ENCODE peak calls at places on chromosomes 12 and 14, in five cellular contexts. M, J, V, W and H are unnamed samples.

GRCh38 chr14:102508774-102509743 is 517 bp downstream of the ANKRD9 start:
- DNase-seq in W (peak), V (no peak), M (peak), J (no peak), H (no peak)

GRCh38 chr12:9115731-9116689 is at the start of gene A2M:
- DNase-seq in M (no peak), J (no peak), V (peak), W (peak), H (no peak)

GRCh38 chr12:14554281-14555008 is 13.2 kb downstream of the PLBD1 start:
- DNase-seq in W (peak), V (no peak), M (no peak), J (peak), H (peak)

GRCh38 chr12:572532-572899 is 90.7 kb downstream of the NINJ2 start:
- DNase-seq in J (no peak), M (peak), W (no peak), V (peak), H (no peak)

GRCh38 chr14:29521526-29522137 is 406.0 kb downstream of the PRKD1 start:
- DNase-seq in W (no peak), M (peak), J (no peak), V (no peak), H (no peak)

GRCh38 chr12:111434680-111435338 is 29.1 kb downstream of the SH2B3 start:
- DNase-seq in M (peak), J (no peak), V (no peak), W (peak), H (no peak)

GRCh38 chr12:51392556-51393237 is 1.5 kb upstream of the GALNT6 start:
- DNase-seq in V (no peak), M (no peak), W (no peak), J (no peak), H (no peak)

GRCh38 chr12:131917139-131917710 is 11.9 kb upstream of the PUS1 start:
- DNase-seq in M (no peak), J (no peak), W (no peak), V (no peak), H (no peak)

GRCh38 chr12:51399893-51400292 is 8.7 kb upstream of the GALNT6 start:
- DNase-seq in W (no peak), J (no peak), V (peak), M (no peak), H (no peak)

GRCh38 chr12:15928345-15928744 is 17.2 kb downstream of the DERA start:
- DNase-seq in J (no peak), V (peak), M (peak), W (no peak), H (no peak)

GRCh38 chr12:90683871-90684270 is 271.1 kb downstream of the CCER1 start:
- DNase-seq in M (no peak), W (no peak), V (no peak), J (no peak), H (no peak)

GRCh38 chr14:29749327-29749726 is 178.3 kb downstream of the PRKD1 start:
- DNase-seq in V (no peak), M (peak), W (no peak), J (no peak), H (no peak)

GRCh38 chr12:107929436-107929835 is 154.9 kb downstream of the ASCL4 start:
- DNase-seq in M (peak), V (peak), W (no peak), J (no peak), H (no peak)

GRCh38 chr12:5309654-5310053 is 122.3 kb upstream of the NTF3 start:
- DNase-seq in W (no peak), J (no peak), V (no peak), M (no peak), H (no peak)

GRCh38 chr14:21999400-21999799 is 325.8 kb upstream of the OR4E1 start:
- DNase-seq in V (no peak), M (no peak), W (no peak), J (no peak), H (no peak)

GRCh38 chr12:28156362-28156761 is 33.9 kb upstream of the CCDC91 start:
- DNase-seq in V (no peak), W (no peak), J (no peak), M (no peak), H (no peak)

GRCh38 chr12:21940972-21941521 is at the start of gene ABCC9:
- DNase-seq in M (peak), W (peak), V (no peak), J (peak), H (no peak)

GRCh38 chr12:9798008-9798619 is 29.2 kb upstream of the KLRF1 start:
- DNase-seq in V (peak), M (peak), J (peak), W (no peak), H (peak)

GRCh38 chr14:62654641-62655040 is 390.6 kb downstream of the KCNH5 start:
- DNase-seq in W (no peak), V (no peak), J (no peak), M (peak), H (no peak)

GRCh38 chr12:64098709-64099354 is 123.3 kb downstream of the KICS2 start:
- DNase-seq in M (peak), W (no peak), J (no peak), V (no peak), H (no peak)
- H3K27ac ChIP-seq in M (peak), W (no peak), J (no peak), V (no peak), H (no peak)

DNA sequence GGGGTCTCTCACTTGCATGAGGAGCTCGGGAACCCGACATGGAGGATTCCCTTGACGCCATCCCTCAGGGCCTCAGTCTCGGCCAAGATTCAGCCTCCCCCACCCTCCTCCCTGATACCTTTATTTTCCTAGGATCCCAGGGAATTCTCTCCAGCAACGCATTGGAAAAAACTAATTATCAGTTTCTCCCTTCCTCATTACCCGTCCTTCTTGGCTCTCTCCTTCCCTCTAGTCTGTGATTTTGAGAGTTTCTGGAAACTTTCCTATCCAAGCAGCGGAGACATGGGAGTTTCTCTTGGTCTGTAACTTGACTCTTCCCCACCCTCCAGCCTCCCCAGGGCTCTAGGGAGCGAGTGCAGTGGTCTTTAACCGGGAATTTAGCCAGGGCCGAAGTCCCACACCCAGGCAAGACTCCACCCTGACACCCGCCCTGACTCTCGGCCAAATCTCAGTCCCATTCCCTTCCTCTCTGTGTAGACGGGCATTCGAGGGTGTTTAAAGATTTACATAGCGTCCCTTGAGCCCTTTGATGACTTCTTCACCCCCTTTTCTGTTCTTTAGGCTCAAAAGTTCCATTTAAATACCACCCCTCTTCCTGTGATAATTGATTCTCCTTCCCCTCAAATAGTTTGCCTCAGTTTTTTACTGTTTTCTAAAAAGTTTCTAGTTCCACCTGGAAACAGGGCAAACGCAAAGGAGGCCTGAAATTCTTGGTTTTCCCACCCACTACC is 6.7 kb downstream of the HOXC5 start:
- DNase-seq in M (no peak), V (no peak), J (no peak), W (no peak), H (no peak)
- H3K27ac ChIP-seq in M (no peak), V (no peak), J (no peak), W (no peak), H (no peak)

DNA sequence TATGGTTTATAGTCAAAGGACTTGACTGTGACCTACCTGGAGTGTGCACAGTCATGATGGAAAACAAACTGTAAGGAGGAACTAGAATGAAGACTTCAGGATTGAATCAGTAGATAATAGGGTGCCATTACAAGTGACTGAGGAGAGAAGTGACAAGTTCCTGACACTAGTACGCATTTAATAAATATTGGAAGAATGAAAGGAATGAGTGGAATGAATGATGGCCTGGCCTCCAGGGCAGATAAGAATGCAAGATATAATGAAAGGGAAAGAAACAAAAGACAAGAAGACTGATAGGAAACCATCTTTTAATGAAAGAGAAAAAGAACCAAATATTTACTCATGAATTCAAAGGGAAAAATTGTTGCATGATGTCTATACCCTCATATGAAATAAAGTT is 44.7 kb upstream of the NEDD1 start:
- DNase-seq in M (no peak), W (no peak), J (no peak), V (no peak), H (no peak)
- H3K27ac ChIP-seq in M (no peak), W (no peak), J (no peak), V (no peak), H (no peak)

GRCh38 chr14:73746540-73747385 is 32.6 kb upstream of the PNMA1 start:
- DNase-seq in W (no peak), J (no peak), M (no peak), V (no peak), H (no peak)
- H3K27ac ChIP-seq in W (peak), J (peak), M (no peak), V (no peak), H (no peak)

DNA sequence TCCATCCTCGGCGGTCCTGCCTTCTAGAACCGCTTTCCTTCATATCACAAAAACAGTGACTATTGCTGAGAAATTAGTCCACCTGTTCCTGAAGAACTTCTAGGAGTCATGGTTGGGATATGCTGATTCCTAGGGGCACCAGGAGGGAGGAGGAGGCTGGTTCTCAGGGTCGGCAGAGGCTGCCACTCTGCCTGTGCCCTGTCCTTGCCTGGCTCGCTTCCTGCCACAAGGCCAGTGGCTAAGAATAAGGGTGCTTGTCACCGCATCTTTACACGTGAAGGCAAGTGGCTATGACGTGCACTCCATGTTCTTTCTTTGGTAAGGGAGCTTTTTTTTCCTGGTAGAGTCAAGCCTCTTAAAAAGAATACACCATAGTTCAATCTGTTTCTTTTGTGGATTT is 18.7 kb upstream of the DGLUCY start:
- DNase-seq in J (no peak), M (no peak), V (no peak), W (no peak), H (no peak)
- H3K27ac ChIP-seq in J (no peak), M (no peak), V (no peak), W (no peak), H (no peak)

DNA sequence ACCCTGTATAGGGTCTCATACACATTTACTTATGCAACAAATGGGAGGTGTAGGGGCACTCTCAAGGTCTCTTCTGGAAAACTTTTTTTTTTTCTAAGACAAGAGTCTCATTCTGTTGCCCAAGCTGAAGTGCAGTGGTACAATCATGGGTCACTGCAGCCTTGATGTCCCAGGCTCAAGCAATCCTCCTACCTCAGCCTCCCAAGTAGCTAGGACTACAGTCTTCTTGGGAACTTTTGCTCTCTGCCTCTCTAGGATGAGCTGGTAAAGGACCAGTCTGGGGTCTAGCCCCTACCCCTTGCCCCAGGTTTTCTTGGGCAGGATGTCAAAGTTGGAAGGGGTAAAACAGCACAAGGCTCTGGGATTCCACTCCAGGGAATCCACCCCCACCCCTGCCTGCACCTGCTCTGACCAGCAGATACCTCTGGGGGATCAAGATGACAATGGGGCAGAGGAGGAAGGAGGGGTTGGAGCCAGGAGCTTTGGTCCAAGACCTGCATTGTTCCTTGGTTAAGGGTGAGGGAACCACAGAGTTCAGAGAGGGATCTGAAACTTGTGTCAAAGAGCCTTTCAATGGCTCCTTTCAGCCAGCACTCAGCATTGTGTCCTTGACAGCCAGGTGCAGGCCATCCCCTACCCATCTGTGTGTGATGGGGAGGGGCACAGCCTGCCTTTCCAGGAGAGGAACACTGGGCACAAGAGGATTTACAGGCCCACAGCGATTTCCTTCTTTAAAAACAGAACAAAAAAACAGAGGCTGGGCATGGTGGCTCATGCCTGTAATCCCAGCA is 12.2 kb downstream of the CTDSP2 start:
- DNase-seq in V (no peak), M (no peak), W (no peak), J (no peak), H (no peak)
- H3K27ac ChIP-seq in V (no peak), M (no peak), W (peak), J (peak), H (no peak)

DNA sequence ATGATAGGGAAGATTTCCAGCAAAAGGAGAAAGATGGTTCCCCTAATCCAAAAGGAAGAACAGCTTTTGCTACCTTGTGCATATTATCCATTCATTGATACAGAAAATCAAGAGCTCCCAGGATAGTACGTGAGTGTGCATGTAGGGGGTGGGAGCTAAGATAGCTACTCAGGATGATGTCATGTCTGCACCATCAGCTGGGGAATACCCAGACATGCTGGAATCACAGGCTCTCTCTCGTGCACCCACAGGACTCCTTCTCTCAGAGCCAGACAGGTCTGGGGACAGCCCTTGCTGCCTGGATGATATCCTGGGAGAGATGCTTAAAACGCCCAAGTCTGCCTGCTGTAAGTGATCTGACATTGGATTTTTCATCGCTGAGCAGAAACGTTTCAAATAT is 38.9 kb downstream of the FOXN3 start:
- DNase-seq in M (peak), J (no peak), W (peak), V (no peak), H (peak)
- H3K27ac ChIP-seq in M (no peak), J (no peak), W (no peak), V (no peak), H (no peak)

GRCh38 chr14:68603682-68604360 is 189.0 kb downstream of the ZFP36L1 start:
- DNase-seq in J (no peak), M (no peak), V (no peak), W (no peak), H (no peak)
- H3K27ac ChIP-seq in J (no peak), M (no peak), V (no peak), W (no peak), H (no peak)

GRCh38 chr12:7068994-7069346 is 8.5 kb downstream of the C1S start:
- DNase-seq in M (no peak), V (no peak), W (no peak), J (no peak), H (no peak)

GRCh38 chr12:7066596-7066995 is 6.1 kb downstream of the C1S start:
- DNase-seq in J (no peak), W (no peak), V (no peak), M (no peak), H (no peak)

GRCh38 chr12:7067096-7067495 is 6.6 kb downstream of the C1S start:
- DNase-seq in W (no peak), M (no peak), V (no peak), J (no peak), H (no peak)

GRCh38 chr12:7069386-7069785 is 8.9 kb downstream of the C1S start:
- DNase-seq in M (no peak), V (no peak), W (no peak), J (no peak), H (no peak)

GRCh38 chr12:7068240-7068993 is 7.9 kb downstream of the C1S start:
- DNase-seq in V (no peak), W (no peak), J (no peak), M (peak), H (no peak)
- H3K27ac ChIP-seq in V (no peak), W (peak), J (no peak), M (peak), H (no peak)

DNA sequence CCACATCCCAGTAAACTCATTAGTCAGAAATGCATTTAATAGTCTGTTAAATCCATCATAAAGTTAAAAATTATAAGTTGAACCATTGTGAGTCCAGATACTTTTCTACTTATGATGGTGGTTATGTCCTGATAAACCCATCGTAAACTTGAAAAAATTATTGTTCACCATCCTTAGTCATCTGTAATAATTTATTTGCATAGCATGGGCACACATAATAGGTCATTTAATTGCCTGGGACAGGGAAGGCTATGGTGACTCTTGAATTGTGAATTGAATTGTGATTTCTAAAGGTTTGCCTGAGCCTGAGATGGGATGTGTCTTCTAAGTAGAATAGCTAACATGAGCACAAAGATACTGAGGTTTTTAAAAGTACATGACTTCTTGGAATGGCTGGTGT is 21.5 kb downstream of the ZDHHC17 start:
- DNase-seq in M (no peak), W (no peak), J (no peak), V (no peak), H (no peak)
- H3K27ac ChIP-seq in M (no peak), W (peak), J (no peak), V (no peak), H (no peak)